ENCODE peak calls at places on chromosomes 5 and 9, in five cellular contexts. One of them, this sample, is unnamed.

GRCh38 chr9:70484232-70485130 is 70.0 kb upstream of the KLF9 start:
- DNase-seq in ELF-1: peak
- DNase-seq in RPMI7951: peak
- DNase-seq in activated naive CD4-positive, alpha-beta T cell treated with anti-CD3 and anti-CD28 coated beads, Interleukin-2, amount 10 ng/mL, durations not matched to agents 7 days and 5 days: no peak
- DNase-seq in lower lobe of right lung: no peak
- DNase-seq in this sample: no peak

GRCh38 chr5:72695659-72696058 is 120.8 kb upstream of the TNPO1 start:
- DNase-seq in lower lobe of right lung: no peak
- DNase-seq in activated naive CD4-positive, alpha-beta T cell treated with anti-CD3 and anti-CD28 coated beads, Interleukin-2, amount 10 ng/mL, durations not matched to agents 7 days and 5 days: no peak
- DNase-seq in ELF-1: no peak
- DNase-seq in RPMI7951: no peak
- DNase-seq in this sample: no peak

GRCh38 chr5:181052928-181053759 is 13.1 kb downstream of the BTNL9 start:
- DNase-seq in activated naive CD4-positive, alpha-beta T cell treated with anti-CD3 and anti-CD28 coated beads, Interleukin-2, amount 10 ng/mL, durations not matched to agents 7 days and 5 days: peak
- DNase-seq in ELF-1: no peak
- DNase-seq in RPMI7951: no peak
- DNase-seq in lower lobe of right lung: no peak
- DNase-seq in this sample: no peak

GRCh38 chr5:171927345-171927941 is 79.0 kb downstream of the FBXW11 start:
- DNase-seq in RPMI7951: no peak
- DNase-seq in ELF-1: no peak
- DNase-seq in lower lobe of right lung: no peak
- DNase-seq in activated naive CD4-positive, alpha-beta T cell treated with anti-CD3 and anti-CD28 coated beads, Interleukin-2, amount 10 ng/mL, durations not matched to agents 7 days and 5 days: no peak
- DNase-seq in this sample: no peak

GRCh38 chr5:102937916-102938315 is 182.0 kb downstream of the GIN1 start:
- DNase-seq in RPMI7951: peak
- DNase-seq in activated naive CD4-positive, alpha-beta T cell treated with anti-CD3 and anti-CD28 coated beads, Interleukin-2, amount 10 ng/mL, durations not matched to agents 7 days and 5 days: no peak
- DNase-seq in ELF-1: no peak
- DNase-seq in lower lobe of right lung: no peak
- DNase-seq in this sample: no peak

GRCh38 chr9:133635506-133635902 is 659 bp upstream of the DBH start:
- DNase-seq in ELF-1: no peak
- DNase-seq in lower lobe of right lung: no peak
- DNase-seq in activated naive CD4-positive, alpha-beta T cell treated with anti-CD3 and anti-CD28 coated beads, Interleukin-2, amount 10 ng/mL, durations not matched to agents 7 days and 5 days: no peak
- DNase-seq in RPMI7951: no peak
- DNase-seq in this sample: no peak

GRCh38 chr9:131668439-131669233 is 71.2 kb downstream of the RAPGEF1 start:
- DNase-seq in lower lobe of right lung: no peak
- DNase-seq in ELF-1: no peak
- DNase-seq in activated naive CD4-positive, alpha-beta T cell treated with anti-CD3 and anti-CD28 coated beads, Interleukin-2, amount 10 ng/mL, durations not matched to agents 7 days and 5 days: peak
- DNase-seq in RPMI7951: peak
- DNase-seq in this sample: no peak

GRCh38 chr5:68480385-68480940 is 264.9 kb downstream of the PIK3R1 start:
- DNase-seq in lower lobe of right lung: no peak
- DNase-seq in activated naive CD4-positive, alpha-beta T cell treated with anti-CD3 and anti-CD28 coated beads, Interleukin-2, amount 10 ng/mL, durations not matched to agents 7 days and 5 days: no peak
- DNase-seq in ELF-1: no peak
- DNase-seq in RPMI7951: no peak
- DNase-seq in this sample: no peak

GRCh38 chr9:1619915-1620705 is 395.0 kb upstream of the SMARCA2 start:
- DNase-seq in RPMI7951: no peak
- DNase-seq in activated naive CD4-positive, alpha-beta T cell treated with anti-CD3 and anti-CD28 coated beads, Interleukin-2, amount 10 ng/mL, durations not matched to agents 7 days and 5 days: no peak
- DNase-seq in ELF-1: no peak
- DNase-seq in lower lobe of right lung: no peak
- DNase-seq in this sample: no peak

GRCh38 chr9:121886759-121887485 is 206.2 kb downstream of the TTLL11 start:
- DNase-seq in activated naive CD4-positive, alpha-beta T cell treated with anti-CD3 and anti-CD28 coated beads, Interleukin-2, amount 10 ng/mL, durations not matched to agents 7 days and 5 days: no peak
- DNase-seq in lower lobe of right lung: no peak
- DNase-seq in RPMI7951: peak
- DNase-seq in ELF-1: no peak
- DNase-seq in this sample: no peak

GRCh38 chr5:169716287-169716686 is 79.2 kb downstream of the DOCK2 start:
- DNase-seq in activated naive CD4-positive, alpha-beta T cell treated with anti-CD3 and anti-CD28 coated beads, Interleukin-2, amount 10 ng/mL, durations not matched to agents 7 days and 5 days: no peak
- DNase-seq in ELF-1: no peak
- DNase-seq in RPMI7951: peak
- DNase-seq in lower lobe of right lung: no peak
- DNase-seq in this sample: no peak

GRCh38 chr5:16869821-16870796 is 66.0 kb downstream of the MYO10 start:
- DNase-seq in activated naive CD4-positive, alpha-beta T cell treated with anti-CD3 and anti-CD28 coated beads, Interleukin-2, amount 10 ng/mL, durations not matched to agents 7 days and 5 days: no peak
- DNase-seq in lower lobe of right lung: no peak
- DNase-seq in RPMI7951: peak
- DNase-seq in ELF-1: no peak
- DNase-seq in this sample: no peak

GRCh38 chr9:5499889-5500398 is 10.4 kb upstream of the PDCD1LG2 start:
- DNase-seq in lower lobe of right lung: no peak
- DNase-seq in activated naive CD4-positive, alpha-beta T cell treated with anti-CD3 and anti-CD28 coated beads, Interleukin-2, amount 10 ng/mL, durations not matched to agents 7 days and 5 days: no peak
- DNase-seq in RPMI7951: peak
- DNase-seq in ELF-1: no peak
- DNase-seq in this sample: no peak

GRCh38 chr9:68678430-68678829 is 26.6 kb upstream of the PIP5K1B start:
- DNase-seq in ELF-1: peak
- DNase-seq in activated naive CD4-positive, alpha-beta T cell treated with anti-CD3 and anti-CD28 coated beads, Interleukin-2, amount 10 ng/mL, durations not matched to agents 7 days and 5 days: no peak
- DNase-seq in lower lobe of right lung: no peak
- DNase-seq in RPMI7951: peak
- DNase-seq in this sample: no peak

GRCh38 chr5:1003296-1003937 is 5.2 kb upstream of the NKD2 start:
- DNase-seq in RPMI7951: peak
- DNase-seq in ELF-1: no peak
- DNase-seq in activated naive CD4-positive, alpha-beta T cell treated with anti-CD3 and anti-CD28 coated beads, Interleukin-2, amount 10 ng/mL, durations not matched to agents 7 days and 5 days: peak
- DNase-seq in lower lobe of right lung: peak
- DNase-seq in this sample: no peak

GRCh38 chr5:121853853-121854252 is 2.2 kb downstream of the FTMT start:
- DNase-seq in lower lobe of right lung: no peak
- DNase-seq in activated naive CD4-positive, alpha-beta T cell treated with anti-CD3 and anti-CD28 coated beads, Interleukin-2, amount 10 ng/mL, durations not matched to agents 7 days and 5 days: no peak
- DNase-seq in RPMI7951: no peak
- DNase-seq in ELF-1: peak
- DNase-seq in this sample: no peak

GRCh38 chr5:149141224-149141956 is at the start of gene ABLIM3:
- DNase-seq in activated naive CD4-positive, alpha-beta T cell treated with anti-CD3 and anti-CD28 coated beads, Interleukin-2, amount 10 ng/mL, durations not matched to agents 7 days and 5 days: peak
- DNase-seq in RPMI7951: peak
- DNase-seq in lower lobe of right lung: peak
- DNase-seq in ELF-1: peak
- DNase-seq in this sample: no peak

GRCh38 chr9:87498046-87498815 is 564 bp downstream of the DAPK1 start:
- DNase-seq in RPMI7951: no peak
- DNase-seq in lower lobe of right lung: peak
- DNase-seq in ELF-1: peak
- DNase-seq in activated naive CD4-positive, alpha-beta T cell treated with anti-CD3 and anti-CD28 coated beads, Interleukin-2, amount 10 ng/mL, durations not matched to agents 7 days and 5 days: no peak
- DNase-seq in this sample: no peak

GRCh38 chr9:107105784-107106183 is 177.3 kb upstream of the RAD23B start:
- DNase-seq in ELF-1: no peak
- DNase-seq in lower lobe of right lung: no peak
- DNase-seq in RPMI7951: no peak
- DNase-seq in activated naive CD4-positive, alpha-beta T cell treated with anti-CD3 and anti-CD28 coated beads, Interleukin-2, amount 10 ng/mL, durations not matched to agents 7 days and 5 days: no peak
- DNase-seq in this sample: no peak

GRCh38 chr9:127518091-127518856 is 67.0 kb downstream of the LRSAM1 start:
- DNase-seq in RPMI7951: no peak
- DNase-seq in activated naive CD4-positive, alpha-beta T cell treated with anti-CD3 and anti-CD28 coated beads, Interleukin-2, amount 10 ng/mL, durations not matched to agents 7 days and 5 days: no peak
- DNase-seq in lower lobe of right lung: no peak
- DNase-seq in ELF-1: no peak
- DNase-seq in this sample: no peak

GRCh38 chr9:80553986-80554715 is 982.4 kb downstream of the TLE4 start:
- DNase-seq in activated naive CD4-positive, alpha-beta T cell treated with anti-CD3 and anti-CD28 coated beads, Interleukin-2, amount 10 ng/mL, durations not matched to agents 7 days and 5 days: no peak
- DNase-seq in lower lobe of right lung: no peak
- DNase-seq in ELF-1: no peak
- DNase-seq in RPMI7951: no peak
- DNase-seq in this sample: no peak

GRCh38 chr5:147483197-147483790 is 26.6 kb downstream of the DPYSL3 start:
- DNase-seq in lower lobe of right lung: no peak
- DNase-seq in activated naive CD4-positive, alpha-beta T cell treated with anti-CD3 and anti-CD28 coated beads, Interleukin-2, amount 10 ng/mL, durations not matched to agents 7 days and 5 days: no peak
- DNase-seq in ELF-1: no peak
- DNase-seq in RPMI7951: no peak
- DNase-seq in this sample: peak

GRCh38 chr9:125631391-125632085 is 75.5 kb downstream of the MAPKAP1 start:
- DNase-seq in activated naive CD4-positive, alpha-beta T cell treated with anti-CD3 and anti-CD28 coated beads, Interleukin-2, amount 10 ng/mL, durations not matched to agents 7 days and 5 days: peak
- DNase-seq in ELF-1: peak
- DNase-seq in RPMI7951: peak
- DNase-seq in lower lobe of right lung: no peak
- DNase-seq in this sample: peak

GRCh38 chr5:11528720-11529119 is 375.5 kb downstream of the CTNND2 start:
- DNase-seq in RPMI7951: no peak
- DNase-seq in lower lobe of right lung: no peak
- DNase-seq in ELF-1: no peak
- DNase-seq in activated naive CD4-positive, alpha-beta T cell treated with anti-CD3 and anti-CD28 coated beads, Interleukin-2, amount 10 ng/mL, durations not matched to agents 7 days and 5 days: no peak
- DNase-seq in this sample: no peak

GRCh38 chr5:178385472-178385853 is 152.9 kb upstream of the PHYKPL start:
- DNase-seq in RPMI7951: no peak
- DNase-seq in ELF-1: no peak
- DNase-seq in lower lobe of right lung: peak
- DNase-seq in activated naive CD4-positive, alpha-beta T cell treated with anti-CD3 and anti-CD28 coated beads, Interleukin-2, amount 10 ng/mL, durations not matched to agents 7 days and 5 days: no peak
- DNase-seq in this sample: no peak